ENCODE peak calls at places on chromosomes 16 and 17, in four cellular contexts. I is thoracic aorta, F is upper lobe of right lung, H is sigmoid colon. T is an unnamed sample.

GRCh38 chr16:67833418-67834241 is 8.5 kb upstream of the THAP11 start:
- DNase-seq in H (peak; percentile 96), F (peak; percentile 95), I (peak; percentile 80), T (peak; percentile 95)

GRCh38 chr16:56294599-56294998 is 103.3 kb downstream of the GNAO1 start:
- DNase-seq in F (no peak), H (no peak), I (no peak), T (no peak)

GRCh38 chr17:80659651-80660050 is 115.0 kb downstream of the RPTOR start:
- DNase-seq in H (no peak), F (no peak), I (no peak), T (no peak)

GRCh38 chr16:84520778-84521770 is 16.6 kb upstream of the MEAK7 start:
- DNase-seq in F (peak; percentile 72), I (no peak), H (no peak), T (no peak)

GRCh38 chr17:219696-220095 is 38.2 kb upstream of the DOC2B start:
- DNase-seq in H (peak; percentile 36), F (peak; percentile 40), I (no peak), T (no peak)

GRCh38 chr17:77749316-77749715 is 209.2 kb upstream of the TNRC6C start:
- DNase-seq in H (peak; percentile 46), F (peak; percentile 40), I (no peak), T (no peak)

GRCh38 chr17:72387487-72387886 is 266.7 kb downstream of the SOX9 start:
- DNase-seq in I (no peak), F (no peak), H (no peak), T (no peak)

GRCh38 chr16:69798466-69798865 is 36.3 kb downstream of the WWP2 start:
- DNase-seq in F (peak; percentile 11), H (no peak), I (no peak), T (no peak)

GRCh38 chr17:80219777-80220708 is at the start of the genes SGSH and SLC26A11:
- DNase-seq in H (peak; percentile 93), F (peak; percentile 92), I (peak; percentile 49), T (peak; percentile 86)

GRCh38 chr16:89292443-89293078 is 75.1 kb downstream of the ZNF778 start:
- DNase-seq in F (no peak), H (no peak), I (no peak), T (no peak)

DNA sequence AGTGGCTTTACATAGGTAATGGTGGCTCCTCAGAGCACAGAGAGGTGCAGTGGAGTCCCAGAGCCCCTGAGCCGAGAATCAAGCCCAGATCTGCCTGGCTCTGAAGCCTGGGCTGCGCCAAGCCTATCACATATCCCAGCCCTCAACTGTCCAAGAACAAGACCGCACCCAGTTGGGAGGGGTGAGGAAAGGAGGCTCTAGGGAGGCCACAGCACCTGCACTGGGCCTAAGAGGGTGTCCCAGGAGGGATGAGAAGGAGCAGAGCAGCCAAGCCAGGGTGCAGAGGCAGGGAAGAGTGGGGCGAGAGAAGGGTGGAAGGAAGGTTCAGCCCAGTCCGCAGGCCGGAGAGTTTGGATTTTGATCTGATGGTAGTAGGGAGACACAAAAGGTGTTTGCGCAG is 931 bp upstream of the RNF112 start:
- DNase-seq in F (no peak), H (no peak), I (no peak), T (no peak)
- H3K9me3 ChIP-seq in F (no peaks in the 10 kb centered on the region), H (no peaks in the 10 kb centered on the region), I (no peaks in the 10 kb centered on the region), T (no peaks in the 10 kb centered on the region)

DNA sequence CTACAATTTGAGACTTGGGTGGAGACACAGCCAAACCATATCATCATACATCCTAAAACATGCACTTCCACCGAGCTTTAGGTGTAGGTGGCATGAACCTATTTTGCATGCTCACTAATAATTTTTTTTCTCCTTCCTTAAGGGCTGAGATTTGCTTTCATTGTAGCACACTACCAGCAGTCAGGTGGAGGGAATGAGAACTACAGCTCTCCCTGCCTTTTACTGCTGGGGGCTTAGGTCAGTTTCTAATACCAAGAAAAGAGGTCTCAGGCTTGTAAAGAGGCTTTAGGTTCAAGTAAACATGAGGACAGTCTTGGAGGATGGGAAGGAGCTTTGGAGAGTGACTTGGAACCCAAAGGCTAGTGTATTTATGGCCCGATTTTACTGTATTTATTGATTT is 22.0 kb downstream of the CFAP20 start:
- DNase-seq in F (no peak), H (no peak), I (no peak), T (no peak)
- TF ChIP-seq CTCF in F (no peak), H (no peak), I (no peak), T (no peak)

DNA sequence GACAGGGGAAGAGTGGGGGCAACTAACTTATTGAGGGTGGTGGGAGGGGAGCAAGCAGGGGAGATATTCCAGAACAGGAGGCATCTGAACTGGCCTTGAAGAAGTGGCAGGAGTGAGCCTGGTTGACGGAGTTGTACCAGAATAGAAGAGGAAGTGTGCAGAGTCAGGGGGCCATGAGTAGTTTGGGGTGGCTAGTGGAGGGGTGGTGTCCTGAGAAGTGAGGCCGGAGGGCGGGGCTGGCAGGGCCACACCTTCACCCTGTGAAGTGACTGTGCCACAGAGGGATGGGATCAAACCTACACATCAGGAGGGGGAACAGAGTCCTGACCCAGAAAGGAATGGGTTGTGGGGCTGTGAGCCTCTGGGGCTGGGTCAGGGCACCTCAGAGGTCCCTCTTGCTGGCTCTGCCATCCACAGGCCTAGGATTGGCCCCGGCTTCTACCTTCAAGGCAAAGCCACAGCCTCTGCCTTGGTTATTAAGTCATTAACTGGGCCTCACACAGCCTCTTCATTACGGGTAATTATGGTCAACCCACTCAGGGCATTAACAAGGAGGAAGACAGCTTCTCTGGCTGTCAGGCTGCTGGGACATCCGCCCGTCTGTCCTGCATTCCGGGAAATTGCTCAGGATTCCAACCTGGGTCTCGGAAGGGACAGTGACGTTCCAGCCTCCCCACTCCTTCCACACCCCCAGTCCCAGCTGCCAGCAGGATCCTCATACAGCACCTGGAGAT is 12.7 kb downstream of the SPNS2 start:
- DNase-seq in H (peak; percentile 54), I (no peak), F (no peak), T (no peak)
- H3K27ac ChIP-seq in H (no peak overlapping the region), I (peak overlapping the region; percentile 67), F (peak overlapping the region; percentile 11), T (peak overlapping the region; percentile 87)

DNA sequence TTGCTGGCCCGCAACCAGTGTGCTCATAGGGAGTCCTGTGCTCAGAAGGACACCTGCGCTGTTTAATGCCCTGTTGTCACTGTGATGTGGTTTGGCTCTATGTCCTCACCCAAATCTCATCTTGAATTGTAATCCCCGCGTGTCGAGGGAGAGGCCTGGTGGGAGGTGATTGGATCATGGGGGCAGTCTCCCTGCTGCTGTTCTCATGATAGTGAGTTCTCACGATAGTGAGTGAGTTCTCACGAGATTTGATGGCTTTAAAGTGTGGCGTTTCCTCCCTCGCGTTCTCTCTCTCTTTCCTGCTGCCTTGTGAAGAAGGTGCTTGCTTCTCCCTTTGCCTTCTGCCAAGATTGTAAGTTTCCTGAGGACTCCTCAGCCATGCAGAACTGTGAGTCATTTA is 66.8 kb downstream of the AKAP1 start:
- DNase-seq in F (no peak), I (no peak), H (no peak), T (no peak)
- H3K9me3 ChIP-seq in F (no peaks in the 10 kb centered on the region), I (no peaks in the 10 kb centered on the region), H (no peaks in the 10 kb centered on the region), T (no peaks in the 10 kb centered on the region)

GRCh38 chr17:29559640-29560039 is 7.2 kb downstream of the ABHD15 start:
- DNase-seq in F (no peak), H (no peak), I (no peak), T (no peak)
- TF ChIP-seq CTCF in F (no peak), H (no peak), I (no peak), T (no peak)